ENCODE peak calls at places on chromosomes 16 and 17, in four cellular contexts. A is HCEC 1CT, H is DMS 273 treated with DMSO at 0.1 percent for 48 hours, C is PC-3. N is an unnamed sample.

GRCh38 chr16:67730326-67730725 is 11.2 kb upstream of the GFOD2 start:
- DNase-seq in A (no peak), H (no peak), C (no peak), N (no peak)

GRCh38 chr17:882827-883585 is 96.6 kb downstream of the NXN start:
- DNase-seq in A (peak), H (no peak), C (no peak), N (peak)

GRCh38 chr17:27630607-27631408 is at the start of gene LGALS9:
- DNase-seq in A (no peak), H (no peak), C (peak), N (peak)

GRCh38 chr17:18270851-18271170 is 10.3 kb downstream of the MIEF2 start:
- DNase-seq in A (no peak), H (no peak), C (no peak), N (no peak)

GRCh38 chr16:73068546-73069401 is 20.8 kb upstream of the ZFHX3 start:
- DNase-seq in A (peak), H (no peak), C (peak), N (peak)

GRCh38 chr16:982152-983043 is 828 bp downstream of the SOX8 start:
- DNase-seq in A (no peak), H (no peak), C (no peak), N (no peak)

GRCh38 chr17:40538019-40538935 is 27.0 kb downstream of the CCR7 start:
- DNase-seq in A (peak), H (no peak), C (no peak), N (no peak)

GRCh38 chr16:67370686-67371085 is 22.6 kb downstream of the TPPP3 start:
- DNase-seq in A (no peak), H (no peak), C (no peak), N (no peak)

GRCh38 chr17:75428775-75429469 is 23.4 kb upstream of the GRB2 start:
- DNase-seq in A (peak), H (no peak), C (peak), N (peak)

GRCh38 chr16:51937771-51938170 is 609.2 kb downstream of the TOX3 start:
- DNase-seq in A (no peak), H (no peak), C (no peak), N (no peak)

GRCh38 chr16:88454315-88455057 is 1.4 kb downstream of the ZFPM1 start:
- DNase-seq in A (no peak), H (no peak), C (peak), N (peak)

GRCh38 chr17:6304894-6305612 is 129.9 kb downstream of the AIPL1 start:
- DNase-seq in A (no peak), H (no peak), C (peak), N (no peak)

GRCh38 chr16:57837305-57838125 is 35.2 kb upstream of the KIFC3 start:
- DNase-seq in A (no peak), H (no peak), C (no peak), N (no peak)

GRCh38 chr16:73058221-73058615 is 10.3 kb upstream of the ZFHX3 start:
- DNase-seq in A (peak), H (no peak), C (no peak), N (peak)

GRCh38 chr17:80673152-80673920 is 128.7 kb downstream of the RPTOR start:
- DNase-seq in A (no peak), H (no peak), C (no peak), N (no peak)

GRCh38 chr17:31155208-31155810 is 60.5 kb downstream of the NF1 start:
- DNase-seq in A (peak), H (no peak), C (no peak), N (no peak)

GRCh38 chr16:86638642-86639041 is 60.3 kb downstream of the FOXL1 start:
- DNase-seq in A (no peak), H (no peak), C (no peak), N (no peak)

GRCh38 chr17:50538549-50539410 is 6.2 kb downstream of the EPN3 start:
- DNase-seq in A (no peak), H (no peak), C (no peak), N (no peak)

GRCh38 chr16:58511933-58512815 is 3.1 kb upstream of the SETD6 start:
- DNase-seq in A (peak), H (peak), C (peak), N (peak)

GRCh38 chr16:969508-970378 is 1.0 kb downstream of the LMF1 start:
- DNase-seq in A (no peak), H (no peak), C (peak), N (no peak)

GRCh38 chr16:73365010-73365409 is 317.1 kb upstream of the ZFHX3 start:
- DNase-seq in A (no peak), H (peak), C (no peak), N (no peak)

GRCh38 chr17:77358801-77359716 is 218.3 kb downstream of the SEC14L1 start:
- DNase-seq in A (no peak), H (no peak), C (no peak), N (no peak)

GRCh38 chr17:47727704-47728036 is 5.4 kb upstream of the TBX21 start:
- DNase-seq in A (no peak), H (no peak), C (no peak), N (no peak)

GRCh38 chr17:57970706-57971105 is 15.5 kb upstream of the CUEDC1 start:
- DNase-seq in A (peak), H (no peak), C (no peak), N (peak)

N was measured in HT-29.